ENCODE peak calls at places on chromosomes 6 and 20, in nine cellular contexts. C, D, B, I, Z, K, W, Y and T are unnamed samples. For H3K27me3 and H3K9me3, the result is how much of the 10 kb centered on the place peaks cover.

GRCh38 chr6:14372738-14373484 is 255.3 kb downstream of the CD83 start:
- DNase-seq in I (no peak), C (no peak), D (no peak), Y (no peak), B (no peak), W (no peak), K (no peak), Z (peak), T (no peak)

GRCh38 chr6:160279850-160280249 is 21.2 kb upstream of the SLC22A2 start:
- DNase-seq in C (no peak), Y (no peak), I (no peak), K (no peak), Z (no peak), D (no peak), B (no peak), W (no peak), T (no peak)

GRCh38 chr6:18845891-18846290 is 458.7 kb downstream of the RNF144B start:
- DNase-seq in I (no peak), C (no peak), W (no peak), B (no peak), Y (no peak), D (no peak), Z (no peak), K (no peak), T (no peak)

GRCh38 chr6:56760842-56761241 is 118.2 kb upstream of the DST start:
- DNase-seq in W (no peak), B (no peak), D (no peak), C (no peak), K (no peak), I (no peak), Z (no peak), Y (no peak), T (no peak)

GRCh38 chr6:26351544-26351953 is 13.4 kb upstream of the BTN3A2 start:
- DNase-seq in K (no peak), B (no peak), Y (peak), W (no peak), Z (peak), C (no peak), I (no peak), D (no peak), T (peak)

GRCh38 chr6:112222111-112222726 is 32.1 kb downstream of the LAMA4 start:
- DNase-seq in D (no peak), C (no peak), Z (peak), K (no peak), B (no peak), I (no peak), Y (peak), W (no peak), T (peak)

GRCh38 chr20:47150403-47151152 is 205.9 kb downstream of the ZMYND8 start:
- DNase-seq in W (peak), Y (peak), C (peak), D (peak), Z (peak), K (peak), B (no peak), I (no peak), T (peak)

GRCh38 chr6:2257358-2257757 is 12.0 kb upstream of the GMDS start:
- DNase-seq in B (no peak), K (peak), I (no peak), Y (no peak), W (no peak), Z (no peak), C (no peak), D (no peak), T (no peak)

GRCh38 chr20:3691306-3691705 is 9.5 kb upstream of the ADAM33 start:
- DNase-seq in B (no peak), Y (no peak), W (no peak), K (no peak), C (no peak), I (no peak), Z (no peak), D (no peak), T (no peak)

GRCh38 chr20:16810216-16810615 is 62.1 kb downstream of the OTOR start:
- DNase-seq in Y (no peak), I (no peak), D (no peak), W (no peak), B (no peak), Z (no peak), C (no peak), K (no peak), T (no peak)

GRCh38 chr6:134435814-134436280 is 117.9 kb upstream of the SGK1 start:
- DNase-seq in D (no peak), K (no peak), B (no peak), W (no peak), I (no peak), C (no peak), Y (no peak), Z (no peak), T (no peak)

GRCh38 chr6:53313784-53314382 is 34.9 kb downstream of the ELOVL5 start:
- DNase-seq in B (no peak), C (no peak), Y (no peak), I (no peak), K (no peak), Z (peak), W (no peak), D (no peak), T (no peak)

GRCh38 chr6:29829766-29830165 is 2.1 kb downstream of the HLA-G start:
- DNase-seq in Z (no peak), D (no peak), I (no peak), C (no peak), K (no peak), Y (no peak), B (no peak), W (no peak), T (no peak)

GRCh38 chr6:26033942-26034354 is 53.3 kb upstream of the HFE start:
- DNase-seq in Z (peak), B (no peak), I (no peak), Y (no peak), W (no peak), K (no peak), C (peak), D (no peak), T (no peak)

GRCh38 chr6:77433888-77434287 is 29.4 kb downstream of the HTR1B start:
- DNase-seq in C (no peak), W (no peak), Z (no peak), I (no peak), Y (no peak), D (no peak), K (no peak), B (no peak), T (no peak)

GRCh38 chr20:38094373-38094775 is 60.8 kb downstream of the RPRD1B start:
- DNase-seq in Y (peak), B (no peak), W (no peak), D (no peak), I (peak), C (no peak), K (peak), Z (peak), T (no peak)

GRCh38 chr20:768426-768978 is at the start of gene SLC52A3:
- DNase-seq in I (no peak), C (peak), K (peak), B (no peak), Z (no peak), Y (no peak), D (no peak), W (no peak), T (no peak)

GRCh38 chr6:63859520-63859919 is 223.9 kb downstream of the PHF3 start:
- DNase-seq in D (no peak), I (no peak), Y (no peak), W (no peak), B (no peak), K (no peak), C (no peak), Z (no peak), T (no peak)

GRCh38 chr20:10927936-10928860 is 254.4 kb upstream of the JAG1 start:
- DNase-seq in Z (no peak), W (no peak), C (no peak), B (no peak), K (no peak), Y (no peak), D (no peak), I (no peak), T (no peak)

GRCh38 chr6:147000545-147001488 is 203.4 kb upstream of the STXBP5 start:
- DNase-seq in B (no peak), I (no peak), W (no peak), D (no peak), Y (peak), Z (peak), C (no peak), K (no peak), T (peak)

GRCh38 chr6:85551264-85551663 is 42.4 kb downstream of the SNX14 start:
- DNase-seq in Z (peak), W (no peak), I (no peak), B (no peak), D (peak), C (no peak), Y (no peak), K (no peak), T (no peak)

GRCh38 chr6:85552652-85553051 is 41.0 kb downstream of the SNX14 start:
- DNase-seq in D (peak), Z (no peak), W (no peak), Y (no peak), C (no peak), B (no peak), K (no peak), I (no peak), T (no peak)

GRCh38 chr6:85544776-85545175 is 48.9 kb downstream of the SNX14 start:
- DNase-seq in K (no peak), C (no peak), Z (no peak), I (no peak), B (no peak), W (no peak), Y (peak), D (no peak), T (no peak)

DNA sequence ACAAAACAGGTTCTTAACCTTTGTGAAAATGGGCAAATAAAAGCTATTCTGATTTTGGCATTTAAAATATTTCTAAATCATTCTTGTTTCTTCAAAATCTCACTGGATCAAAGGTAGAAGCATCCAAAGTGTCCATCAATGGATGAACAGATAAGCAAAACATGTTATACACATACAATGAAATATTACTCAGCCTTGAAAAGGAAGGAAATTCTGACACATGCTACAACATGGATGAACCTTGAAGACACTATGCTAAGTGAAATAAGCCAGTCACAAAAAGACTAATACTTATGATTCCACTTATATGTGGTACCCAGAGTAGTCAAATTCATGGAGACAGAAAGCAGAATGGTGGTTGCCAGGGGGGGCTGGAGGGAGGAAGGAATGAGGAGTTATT is 45.9 kb downstream of the SNX14 start:
- DNase-seq in W (no peak), K (no peak), Z (no peak), D (no peak), I (no peak), Y (no peak), C (no peak), B (no peak), T (no peak)
- H3K27me3 ChIP-seq in W (under half), K (under half), Z (under half), D (under half), I (under half), Y (under half), C (under half), B (under half), T (under half)

DNA sequence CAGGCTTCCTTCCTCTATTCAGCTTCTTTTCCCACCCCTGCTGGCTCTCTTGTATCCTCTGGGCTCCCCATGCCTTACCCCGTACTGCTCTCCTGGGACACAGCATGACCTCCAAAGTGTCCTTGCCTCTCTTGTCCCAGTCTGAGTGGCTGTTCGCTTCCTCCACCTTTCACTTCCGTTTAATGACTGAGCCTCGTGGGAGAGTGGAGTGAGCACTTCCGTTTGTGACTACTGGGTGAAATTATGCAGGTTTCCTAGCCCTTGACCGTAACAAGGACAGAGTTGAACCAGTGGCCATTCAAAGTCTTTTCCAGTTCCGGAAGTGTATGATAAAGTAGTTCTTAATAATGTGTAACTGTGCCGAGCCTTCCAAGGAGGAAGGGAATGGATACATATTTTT is 109.2 kb downstream of the ARID1B start:
- DNase-seq in D (no peak), W (no peak), B (no peak), I (no peak), Y (no peak), Z (no peak), K (no peak), C (no peak), T (no peak)
- H3K4me3 ChIP-seq in D (no peak), W (no peak), B (no peak), I (no peak), Y (no peak), Z (no peak), K (no peak), C (no peak), T (no peak)

DNA sequence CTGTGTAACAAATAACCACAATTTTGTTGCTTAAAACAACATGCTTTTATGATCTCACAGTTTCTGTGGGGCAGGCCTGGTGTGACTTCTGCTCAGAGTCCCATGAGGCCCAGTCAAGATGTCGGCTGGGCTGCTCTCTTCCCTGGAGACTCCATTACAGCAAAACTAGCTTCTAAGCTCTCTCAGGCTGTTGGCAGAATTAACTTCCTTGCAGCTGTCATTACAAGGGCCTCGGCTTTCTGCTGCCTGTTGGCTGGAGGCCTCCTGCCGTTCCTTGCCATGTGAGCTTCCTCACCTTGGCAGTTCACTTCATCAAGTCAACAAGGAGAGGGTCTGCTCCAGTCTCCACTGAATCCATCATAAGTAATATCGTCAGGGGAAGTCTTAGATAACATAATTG is 659.2 kb downstream of the PRKN start:
- DNase-seq in W (no peak), D (no peak), Z (no peak), B (no peak), Y (no peak), C (no peak), K (no peak), I (no peak), T (no peak)
- H3K9me3 ChIP-seq in W (under half), D (under half), Z (under half), B (under half), Y (under half), C (under half), K (under half), I (under half), T (under half)

DNA sequence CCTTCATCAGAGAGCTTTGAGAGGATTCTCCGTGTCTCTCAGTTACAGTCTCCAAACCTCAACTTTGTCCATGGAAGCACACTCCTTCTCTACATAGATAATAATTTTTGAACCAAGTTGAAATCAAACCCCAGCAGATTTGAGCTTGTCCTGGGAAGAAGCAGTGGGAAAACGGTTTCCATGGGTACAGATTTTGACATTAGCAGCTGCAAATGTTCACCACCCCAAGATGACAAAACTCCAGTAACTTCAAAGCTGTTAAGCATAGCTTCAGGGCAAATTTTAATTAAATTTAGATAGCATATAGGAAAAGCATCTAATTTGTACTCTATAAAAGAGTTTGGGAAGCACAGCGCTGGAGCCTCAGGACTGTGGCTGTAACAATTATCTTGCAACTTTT is 240.8 kb downstream of the BMP7 start:
- DNase-seq in Y (no peak), D (no peak), W (no peak), I (no peak), C (no peak), K (no peak), B (no peak), Z (no peak), T (no peak)
- H3K27me3 ChIP-seq in Y (half or more), D (under half), W (under half), I (under half), C (under half), K (under half), B (under half), Z (under half), T (under half)

DNA sequence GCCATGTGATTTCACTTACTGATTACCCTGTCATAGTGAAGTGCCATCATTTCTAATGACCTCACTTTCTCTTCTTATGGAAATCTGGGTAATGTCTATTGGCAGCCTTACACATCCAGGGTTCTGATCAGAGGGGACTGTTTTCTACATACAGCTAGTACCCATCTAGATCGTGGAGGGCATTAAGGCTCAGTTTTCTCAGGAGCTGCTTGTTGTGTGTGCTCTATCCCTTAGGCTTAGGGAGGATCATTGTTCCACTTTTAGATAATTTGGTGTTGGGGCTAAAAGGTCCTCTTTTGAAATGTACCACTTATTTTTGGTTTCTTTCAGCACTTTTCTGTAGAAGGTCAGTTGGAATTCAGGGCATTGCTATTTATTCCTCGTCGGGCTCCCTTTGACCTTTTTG is 3.8 kb downstream of the HSP90AB1 start:
- DNase-seq in I (no peak), Z (no peak), D (no peak), W (no peak), K (no peak), C (no peak), B (no peak), Y (no peak), T (no peak)
- H3K4me3 ChIP-seq in I (no peak), Z (no peak), D (no peak), W (no peak), K (no peak), C (no peak), B (no peak), Y (no peak), T (peak)

GRCh38 chr20:59778615-59779200 is 154.7 kb downstream of the SYCP2 start:
- DNase-seq in Y (no peak), C (no peak), W (no peak), I (no peak), D (no peak), K (no peak), B (no peak), Z (no peak), T (no peak)

GRCh38 chr20:59781236-59781635 is 152.2 kb downstream of the SYCP2 start:
- DNase-seq in D (no peak), Y (no peak), W (no peak), K (no peak), B (no peak), I (no peak), Z (no peak), C (no peak), T (no peak)

GRCh38 chr20:59777814-59778575 is 155.4 kb downstream of the SYCP2 start:
- DNase-seq in K (no peak), Y (no peak), Z (no peak), W (no peak), I (no peak), D (no peak), B (no peak), C (no peak), T (no peak)

GRCh38 chr20:59779656-59780380 is 153.6 kb downstream of the SYCP2 start:
- DNase-seq in Z (no peak), C (no peak), K (no peak), W (no peak), Y (no peak), I (no peak), B (no peak), D (no peak), T (no peak)

GRCh38 chr20:59780494-59781185 is 152.8 kb downstream of the SYCP2 start:
- DNase-seq in Y (no peak), D (no peak), C (no peak), K (no peak), B (no peak), W (no peak), Z (no peak), I (no peak), T (no peak)
- H3K9me3 ChIP-seq in Y (under half), D (under half), C (under half), K (under half), B (under half), W (under half), Z (under half), I (under half), T (under half)